ENCODE peak calls at places on chromosomes 13 and 19, in five cellular contexts. R is iris pigment epithelial cell; C is HTR-8/SVneo; Q is adrenal gland; Z is stimulated activated CD8-positive, alpha-beta memory T cell treated with anti-CD3 and anti-CD28 coated beads, Interleukin-2, amount 100 ng/mL, for 1 hour. D is an unnamed sample.

GRCh38 chr13:105084931-105085330 is 1450.5 kb downstream of the EFNB2 start:
- DNase-seq in C (no peak), R (no peak), Q (no peak), Z (no peak), D (no peak)

GRCh38 chr19:23522431-23522830 is 127.2 kb upstream of the ZNF91 start:
- DNase-seq in C (no peak), Z (no peak), Q (no peak), R (no peak), D (no peak)

GRCh38 chr13:110000534-110001345 is 214.4 kb upstream of the IRS2 start:
- DNase-seq in Z (no peak), Q (no peak), C (no peak), R (peak; percentile 46), D (no peak)

GRCh38 chr13:65825039-65825438 is 1405.1 kb downstream of the PCDH9 start:
- DNase-seq in Z (no peak), R (no peak), C (no peak), Q (no peak), D (no peak)

GRCh38 chr19:22260499-22260898 is 25.7 kb upstream of the ZNF729 start:
- DNase-seq in Z (no peak), R (no peak), Q (no peak), C (no peak), D (no peak)

GRCh38 chr19:31553112-31553843 is 204.0 kb upstream of the TSHZ3 start:
- DNase-seq in C (no peak), Z (no peak), R (no peak), Q (no peak), D (no peak)

GRCh38 chr19:7925171-7925837 is 631 bp downstream of the CTXN1 start:
- DNase-seq in Z (peak; percentile 56), R (peak; percentile 54), Q (peak; percentile 69), C (peak; percentile 91), D (peak; percentile 74)

GRCh38 chr19:31220540-31220939 is 128.7 kb downstream of the TSHZ3 start:
- DNase-seq in C (no peak), Q (no peak), R (peak; percentile 19), Z (no peak), D (no peak)

GRCh38 chr19:6752257-6753177 is 13.0 kb downstream of the TRIP10 start:
- DNase-seq in R (no peak), C (no peak), Q (no peak), Z (no peak), D (no peak)

GRCh38 chr13:109747524-109747923 is 38.9 kb downstream of the IRS2 start:
- DNase-seq in C (no peak), Q (no peak), R (peak; percentile 30), Z (no peak), D (no peak)

GRCh38 chr19:19595171-19595701 is 23.3 kb downstream of the PBX4 start:
- DNase-seq in R (peak; percentile 78), C (no peak), Z (no peak), Q (no peak), D (peak; percentile 84)

GRCh38 chr19:18453269-18454024 is 15.5 kb upstream of the ISYNA1 start:
- DNase-seq in Q (no peak), C (no peak), R (no peak), Z (no peak), D (peak; percentile 53)

GRCh38 chr19:41928754-41929535 is 696 bp upstream of the ERFL start:
- DNase-seq in Q (no peak), Z (no peak), R (no peak), C (no peak), D (no peak)

GRCh38 chr13:31797154-31797775 is 57.9 kb downstream of the RXFP2 start:
- DNase-seq in Q (no peak), Z (no peak), R (peak; percentile 28), C (peak; percentile 39), D (peak; percentile 54)

GRCh38 chr19:7506385-7507328 is 9.2 kb upstream of the ZNF358 start:
- DNase-seq in Z (no peak), Q (peak; percentile 100), R (peak; percentile 82), C (peak; percentile 64), D (peak; percentile 90)

GRCh38 chr13:92044351-92044750 is 645.9 kb downstream of the GPC5 start:
- DNase-seq in C (no peak), Z (no peak), R (no peak), Q (no peak), D (no peak)

GRCh38 chr19:50728084-50728737 is 5.0 kb downstream of the CLEC11A start:
- DNase-seq in Q (peak; percentile 90), C (no peak), R (peak; percentile 92), Z (peak; percentile 33), D (peak; percentile 71)

GRCh38 chr13:44259045-44260042 is 114.3 kb upstream of the SERP2 start:
- DNase-seq in R (peak; percentile 59), Z (peak; percentile 28), Q (peak; percentile 86), C (no peak), D (peak; percentile 55)

GRCh38 chr13:105370011-105370645 is 1165.3 kb downstream of the EFNB2 start:
- DNase-seq in Z (no peak), C (no peak), R (peak; percentile 31), Q (no peak), D (no peak)

GRCh38 chr19:47341734-47342133 is 7.4 kb upstream of the DHX34 start:
- DNase-seq in Q (no peak), R (no peak), C (no peak), Z (no peak), D (no peak)

GRCh38 chr19:49761625-49762311 is 1.3 kb downstream of the TSKS start:
- DNase-seq in C (no peak), Q (no peak), R (peak; percentile 21), Z (no peak), D (peak; percentile 69)

GRCh38 chr19:33734913-33735312 is 61.8 kb upstream of the KCTD15 start:
- DNase-seq in C (no peak), Q (no peak), Z (no peak), R (no peak), D (no peak)

GRCh38 chr19:6233051-6233826 is 46.5 kb downstream of the MLLT1 start:
- DNase-seq in Z (no peak), Q (peak; percentile 43), C (no peak), R (peak; percentile 44), D (peak; percentile 41)

GRCh38 chr19:36120092-36120983 is 5.1 kb downstream of the TBCB start:
- DNase-seq in C (no peak), Q (no peak), Z (no peak), R (no peak), D (no peak)

GRCh38 chr13:84481958-84482357 is 599.7 kb upstream of the SLITRK1 start:
- DNase-seq in C (no peak), Q (no peak), Z (no peak), R (peak; percentile 83), D (no peak)

GRCh38 chr19:16976471-16976870 is 50.1 kb downstream of the CPAMD8 start:
- DNase-seq in C (no peak), R (no peak), Q (no peak), Z (no peak), D (no peak)

GRCh38 chr19:34316741-34317241 is 48.2 kb upstream of the GPI start:
- DNase-seq in Z (no peak), C (peak; percentile 32), R (peak; percentile 70), Q (peak; percentile 27), D (peak; percentile 70)

GRCh38 chr19:12265921-12266704 is 28.6 kb downstream of the ZNF44 start:
- DNase-seq in Z (no peak), C (no peak), R (no peak), Q (no peak), D (no peak)

GRCh38 chr13:47875206-47875605 is 125.9 kb downstream of the SUCLA2 start:
- DNase-seq in C (no peak), Q (no peak), Z (no peak), R (no peak), D (no peak)